ENCODE peak calls at places on chromosomes 4 and X, in five cellular contexts. F, M, O, A and E are unnamed samples.

GRCh38 chr4:117479673-117480072 is 394.3 kb upstream of the TRAM1L1 start:
- DNase-seq in M (no peak), A (no peak), O (no peak), F (no peak), E (no peak)

GRCh38 chr4:101763576-101763975 is 27.0 kb upstream of the BANK1 start:
- DNase-seq in F (no peak), M (no peak), O (no peak), A (no peak), E (no peak)

GRCh38 chr4:186104895-186105720 is 604 bp downstream of the FAM149A start:
- DNase-seq in F (no peak), O (no peak), M (peak), A (peak), E (peak)

GRCh38 chrX:134315893-134316292 is 78.9 kb downstream of the CCDC160 start:
- DNase-seq in F (no peak), O (no peak), M (no peak), A (no peak), E (no peak)

GRCh38 chrX:120474085-120474484 is 5.0 kb upstream of the LAMP2 start:
- DNase-seq in O (no peak), M (no peak), F (no peak), A (no peak), E (no peak)

GRCh38 chr4:3369781-3370660 is 71.7 kb upstream of the HGFAC start:
- DNase-seq in A (peak), M (no peak), F (no peak), O (peak), E (peak)

GRCh38 chr4:141534985-141535384 is 101.4 kb upstream of the IL15 start:
- DNase-seq in F (no peak), A (no peak), O (no peak), M (no peak), E (no peak)

GRCh38 chr4:88728146-88728545 is 30.5 kb upstream of the NAP1L5 start:
- DNase-seq in O (no peak), F (no peak), M (no peak), A (no peak), E (no peak)

GRCh38 chrX:97252111-97252510 is 368.4 kb downstream of the RPA4 start:
- DNase-seq in M (no peak), F (no peak), A (no peak), O (no peak), E (no peak)

DNA sequence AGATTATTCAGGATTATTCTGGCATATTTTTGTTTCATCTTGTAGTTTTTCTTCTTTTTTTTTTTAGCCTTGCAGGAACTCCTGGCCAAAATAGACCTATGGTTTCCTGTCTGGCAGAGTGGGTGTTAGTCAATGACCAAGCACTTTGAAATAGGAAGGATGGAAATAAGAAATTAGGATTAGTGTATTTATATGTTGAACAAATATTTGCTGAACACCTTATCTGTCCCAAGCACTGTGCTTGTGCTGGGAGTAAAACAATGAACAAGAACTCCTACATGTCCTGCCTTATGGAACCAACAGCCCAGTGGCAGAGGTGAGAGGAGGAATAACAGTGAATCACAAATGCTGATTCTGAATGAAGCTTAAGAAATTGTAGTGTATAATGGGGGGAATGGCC is 4.5 kb downstream of the MMRN1 start:
- DNase-seq in O (peak), F (no peak), A (no peak), M (no peak), E (no peak)
- H3K27ac ChIP-seq in O (peak), F (no peak), A (no peak), M (no peak), E (no peak)

GRCh38 chr4:151797131-151797530 is 36.3 kb upstream of the GATB start:
- DNase-seq in A (no peak), F (no peak), O (no peak), M (no peak), E (no peak)
- H3K27ac ChIP-seq in A (no peak), F (no peak), O (no peak), M (no peak), E (no peak)

GRCh38 chrX:8607326-8607725 is 124.6 kb downstream of the ANOS1 start:
- DNase-seq in O (peak), F (no peak), A (no peak), M (no peak), E (no peak)
- H3K27ac ChIP-seq in O (no peak), F (no peak), A (no peak), M (no peak), E (no peak)

DNA sequence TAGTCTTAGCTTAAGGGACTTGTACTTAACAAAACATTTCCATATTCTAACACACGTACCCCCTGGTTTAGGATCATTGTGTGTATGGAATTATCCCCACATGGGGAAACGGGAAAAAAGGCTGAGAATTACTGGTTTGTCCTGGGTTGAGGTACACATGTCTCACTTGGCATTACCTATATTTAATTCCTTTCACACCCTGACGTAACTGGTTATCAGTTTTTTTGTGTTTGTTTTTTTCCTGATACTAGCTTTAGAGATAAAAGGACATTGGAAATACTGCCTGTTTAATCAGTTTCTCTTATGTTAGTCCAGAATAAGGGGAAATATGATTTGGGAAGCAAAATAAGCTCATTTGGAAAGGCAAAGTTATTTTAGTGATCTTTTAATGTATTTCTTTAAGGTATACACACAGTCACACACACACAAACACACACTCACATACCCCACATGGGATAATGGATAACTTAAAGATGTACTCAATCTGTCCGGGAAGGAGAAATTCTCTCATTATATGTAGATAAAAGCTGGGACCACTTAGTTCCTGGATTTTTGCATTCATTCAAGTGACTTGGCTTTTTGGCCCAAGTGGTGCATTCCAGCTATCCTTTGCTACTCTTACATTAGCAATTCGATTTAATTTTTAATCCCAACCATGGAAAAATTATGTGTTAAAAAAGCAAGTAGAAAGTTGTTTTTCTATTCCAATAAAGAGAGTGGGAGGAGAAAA is 13.0 kb downstream of the SEPTIN11 start:
- DNase-seq in A (no peak), O (no peak), M (no peak), F (no peak), E (no peak)
- H3K27ac ChIP-seq in A (no peak), O (no peak), M (no peak), F (no peak), E (peak)

GRCh38 chr4:38902695-38903094 is 35.1 kb downstream of the FAM114A1 start:
- DNase-seq in A (no peak), M (no peak), F (no peak), O (peak), E (no peak)

GRCh38 chr4:38909015-38909414 is 41.4 kb downstream of the FAM114A1 start:
- DNase-seq in F (no peak), O (no peak), M (no peak), A (no peak), E (no peak)

GRCh38 chr4:38902221-38902620 is 34.6 kb downstream of the FAM114A1 start:
- DNase-seq in A (no peak), O (no peak), F (no peak), M (no peak), E (no peak)

GRCh38 chr4:38904090-38904666 is 36.6 kb downstream of the FAM114A1 start:
- DNase-seq in A (no peak), M (no peak), O (no peak), F (no peak), E (peak)

DNA sequence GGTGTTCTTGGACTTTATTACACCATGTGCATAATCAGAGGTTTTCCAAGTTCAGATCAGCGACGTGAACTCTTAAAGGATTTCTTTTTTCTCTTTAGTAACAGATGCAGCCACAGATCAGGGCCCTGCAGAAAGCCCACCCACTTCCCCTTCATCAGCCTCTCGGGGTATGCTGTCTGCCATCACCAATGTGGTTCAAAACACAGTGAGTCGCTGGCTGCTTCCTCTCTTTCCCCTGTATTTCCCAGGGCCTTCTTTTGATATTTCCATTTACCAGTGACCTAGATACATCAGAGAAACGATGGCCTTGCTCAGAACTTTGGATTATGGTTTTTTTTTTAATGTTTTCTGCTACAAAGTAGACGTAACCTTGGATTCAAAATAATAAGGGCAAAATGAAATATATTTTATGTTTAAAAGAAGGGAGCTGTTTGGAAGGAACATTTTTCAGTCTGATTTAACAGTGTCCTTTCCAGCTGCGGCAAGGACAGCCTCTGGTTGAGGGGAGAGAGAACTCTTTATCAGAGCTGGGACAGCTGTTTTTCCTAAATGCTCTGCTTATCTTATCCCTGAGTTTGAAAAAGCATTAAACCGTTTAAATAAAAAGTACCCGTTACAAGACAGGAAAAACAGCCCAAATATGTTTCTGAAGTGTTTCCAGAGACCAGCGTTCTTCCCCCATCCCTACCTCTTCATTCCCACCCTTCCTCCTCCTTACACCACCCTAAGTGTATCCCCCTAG is 38.2 kb downstream of the FAM114A1 start:
- DNase-seq in M (no peak), A (no peak), O (no peak), F (no peak), E (no peak)
- H3K27ac ChIP-seq in M (no peak), A (peak), O (no peak), F (no peak), E (no peak)

DNA sequence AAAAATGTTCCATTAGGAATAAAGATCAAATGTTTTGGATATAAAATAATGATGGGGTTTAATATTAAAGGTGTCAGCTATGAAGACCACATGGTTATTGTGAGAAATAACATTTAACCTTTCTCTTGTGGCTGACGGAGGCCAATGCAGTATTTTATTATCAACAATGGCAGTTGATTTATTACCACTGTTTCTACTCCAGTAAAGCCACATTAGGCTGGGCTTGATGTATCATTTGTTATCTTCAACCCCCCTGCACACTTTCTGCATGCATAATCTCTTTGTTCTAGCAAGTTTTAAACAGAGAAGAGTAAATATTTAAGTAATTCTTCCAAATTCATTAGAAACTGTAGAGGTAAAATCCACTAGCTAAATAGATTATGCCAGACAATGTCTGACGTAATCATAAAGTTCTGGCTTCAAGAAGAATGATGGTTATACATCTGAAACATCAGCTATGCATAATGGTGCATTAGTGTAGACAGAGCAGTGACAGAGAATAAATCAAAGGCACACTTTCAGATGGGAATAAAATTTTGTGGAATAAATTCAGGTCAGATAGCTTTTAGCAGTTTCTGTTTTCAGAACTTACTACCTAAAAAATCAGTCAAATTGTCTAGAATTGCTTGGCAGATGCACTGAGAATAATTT is 516.4 kb downstream of the PCDH18 start:
- DNase-seq in O (no peak), M (no peak), A (no peak), F (no peak), E (no peak)
- H3K27ac ChIP-seq in O (no peak), M (no peak), A (no peak), F (no peak), E (no peak)

DNA sequence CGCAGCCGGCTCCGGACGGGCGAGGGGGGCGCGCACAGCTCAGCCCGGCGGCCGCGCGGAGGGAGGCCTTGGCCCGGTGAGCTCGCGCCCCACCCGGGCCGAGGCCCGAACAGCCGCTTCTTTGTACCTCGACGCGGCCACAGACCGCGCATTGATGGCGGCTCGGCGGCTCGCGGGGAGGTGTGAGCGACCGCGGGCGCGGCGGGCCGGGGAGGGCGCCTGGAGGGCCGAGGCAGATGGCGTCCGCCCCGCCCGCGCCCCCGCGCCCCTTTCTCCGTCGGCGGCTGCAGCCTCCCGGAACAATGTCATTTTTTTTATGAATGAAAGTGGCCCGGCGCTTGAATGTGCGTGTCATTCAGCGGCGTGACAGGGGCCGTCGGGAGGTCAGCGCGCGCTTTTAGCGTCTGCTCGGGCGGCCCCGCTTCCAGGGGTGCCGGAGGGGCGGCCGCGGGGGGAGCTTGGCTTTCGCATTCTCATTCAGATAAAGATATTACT is 1.8 kb downstream of the FGFR3 start:
- DNase-seq in F (no peak), A (no peak), O (no peak), M (no peak), E (no peak)
- H3K27ac ChIP-seq in F (no peak), A (no peak), O (no peak), M (no peak), E (no peak)

DNA sequence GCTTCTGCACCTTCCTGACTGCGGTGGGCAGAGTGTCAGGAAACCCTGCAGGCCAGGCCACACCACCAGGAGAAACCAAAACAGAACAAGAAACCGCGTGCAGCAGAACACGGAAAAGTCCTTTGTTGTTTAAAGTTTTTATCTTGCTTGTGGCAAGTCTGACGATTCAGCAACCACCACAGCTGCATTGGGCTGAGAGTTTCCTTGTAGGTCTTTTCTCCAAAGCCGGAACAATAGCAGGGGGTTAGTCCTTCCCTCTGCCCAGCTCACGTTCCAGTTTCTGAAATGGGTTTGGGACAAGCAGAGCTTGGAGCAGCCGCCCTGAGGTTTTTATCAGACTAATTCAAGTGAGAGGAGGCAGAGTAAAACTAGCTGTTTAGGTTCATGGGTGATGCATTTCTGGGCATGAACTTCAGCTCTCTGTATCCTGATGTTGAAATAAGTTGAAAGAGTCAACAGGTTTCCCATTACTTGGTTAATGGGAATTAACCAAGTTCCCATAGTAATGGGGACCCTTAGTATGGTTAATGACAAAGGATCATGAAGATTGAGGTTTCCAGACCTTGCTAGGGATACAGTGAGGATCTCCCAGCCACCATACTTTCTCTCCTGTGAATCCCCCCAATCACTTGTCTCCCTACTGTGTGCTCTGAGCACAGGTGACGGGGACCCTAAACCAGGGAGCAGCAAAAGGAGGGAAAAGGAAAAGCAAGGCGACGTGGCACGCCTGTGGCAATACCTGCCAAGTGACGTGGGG is 217.0 kb downstream of the PTTG2 start:
- DNase-seq in M (no peak), F (peak), A (no peak), O (peak), E (peak)
- H3K27ac ChIP-seq in M (no peak), F (peak), A (peak), O (no peak), E (peak)